ENCODE peak calls at places on chromosomes 3 and 15, in eight cellular contexts. W is upper lobe of left lung, H is endodermal cell, G is testis, L is astrocyte of the spinal cord, B is AG10803, A is A549, Y is NB4. N is an unnamed sample.

GRCh38 chr15:68372291-68372811 is 59.6 kb downstream of the ITGA11 start:
- DNase-seq in A (peak; percentile 46), H (peak; percentile 88), Y (peak; percentile 30), B (no peak), W (peak; percentile 52), G (peak; percentile 42), L (peak; percentile 52), N (no peak)

GRCh38 chr15:43958894-43959330 is 132.1 kb downstream of the WDR76 start:
- DNase-seq in A (peak; percentile 7), L (peak; percentile 76), H (no peak), B (peak; percentile 88), W (no peak), Y (no peak), G (no peak), N (peak; percentile 86)

GRCh38 chr15:93759626-93760025 is 471.7 kb upstream of the MCTP2 start:
- DNase-seq in A (no peak), B (no peak), W (no peak), G (no peak), L (no peak), H (no peak), Y (no peak), N (no peak)

GRCh38 chr3:149536429-149536828 is 61.9 kb downstream of the TM4SF4 start:
- DNase-seq in H (peak; percentile 80), A (peak; percentile 55), W (peak; percentile 85), B (peak; percentile 64), G (peak; percentile 65), L (peak; percentile 75), Y (no peak), N (peak; percentile 46)

GRCh38 chr3:94349310-94349848 is 286.5 kb downstream of the NSUN3 start:
- DNase-seq in B (no peak), A (no peak), G (no peak), L (no peak), Y (no peak), W (no peak), H (peak; percentile 53), N (no peak)

GRCh38 chr3:42120866-42121265 is 29.7 kb downstream of the TRAK1 start:
- DNase-seq in Y (no peak), L (no peak), A (no peak), W (no peak), B (peak; percentile 36), G (no peak), H (no peak), N (no peak)

GRCh38 chr3:55094691-55095090 is 166.8 kb upstream of the LRTM1 start:
- DNase-seq in G (no peak), Y (no peak), H (no peak), W (no peak), A (no peak), L (no peak), B (peak; percentile 70), N (no peak)

GRCh38 chr3:58214484-58215316 is 3.9 kb upstream of the DNASE1L3 start:
- DNase-seq in W (no peak), G (no peak), H (peak; percentile 72), Y (no peak), L (no peak), A (peak; percentile 31), B (peak; percentile 39), N (peak; percentile 17)

GRCh38 chr3:70911719-70912118 is 599.3 kb upstream of the MDFIC2 start:
- DNase-seq in G (no peak), Y (no peak), W (no peak), H (no peak), L (no peak), B (no peak), A (no peak), N (no peak)

GRCh38 chr3:11546657-11547302 is 96.9 kb downstream of the VGLL4 start:
- DNase-seq in L (no peak), W (no peak), B (no peak), Y (no peak), H (no peak), A (no peak), G (no peak), N (no peak)

GRCh38 chr3:16305121-16305541 is 40.1 kb downstream of the OXNAD1 start:
- DNase-seq in L (no peak), Y (no peak), B (no peak), A (no peak), H (no peak), G (no peak), W (no peak), N (no peak)

GRCh38 chr3:11371758-11372157 is 99.6 kb downstream of the ATG7 start:
- DNase-seq in L (no peak), B (no peak), G (peak; percentile 48), H (no peak), W (no peak), A (no peak), Y (no peak), N (no peak)

GRCh38 chr15:69794643-69795461 is 302.9 kb downstream of the TLE3 start:
- DNase-seq in Y (no peak), A (no peak), G (peak; percentile 64), B (peak; percentile 68), L (peak; percentile 65), H (peak; percentile 65), W (no peak), N (peak; percentile 12)

GRCh38 chr15:38531509-38531908 is 33.1 kb downstream of the RASGRP1 start:
- DNase-seq in H (no peak), Y (peak; percentile 24), W (no peak), G (peak; percentile 22), A (no peak), B (peak; percentile 56), L (peak; percentile 36), N (peak; percentile 47)

GRCh38 chr3:187739561-187740445 is 5.5 kb downstream of the BCL6 start:
- DNase-seq in A (peak; percentile 83), B (peak; percentile 90), L (peak; percentile 97), Y (peak; percentile 76), G (peak; percentile 87), H (peak; percentile 94), W (peak; percentile 97), N (peak; percentile 86)

DNA sequence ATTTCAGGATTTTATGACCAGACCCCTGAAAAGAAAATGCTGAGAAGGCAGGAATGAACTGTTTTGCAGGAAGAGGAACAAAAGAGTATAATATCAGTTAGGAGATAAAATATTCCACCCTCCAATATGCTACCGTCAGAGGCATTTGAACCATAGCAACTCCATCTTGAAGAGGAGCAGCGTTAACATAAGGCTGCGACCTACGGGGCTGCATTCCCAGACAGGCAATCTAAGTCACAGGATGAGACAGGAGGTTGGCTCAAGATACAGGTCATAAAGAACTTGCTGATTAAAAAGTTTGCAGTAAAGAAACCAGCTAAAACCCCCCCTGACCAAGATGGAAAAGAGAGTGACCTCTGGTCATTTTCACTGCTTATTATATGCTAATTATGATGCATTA is 22.9 kb downstream of the CCDC39 start:
- DNase-seq in A (no peak), H (no peak), Y (no peak), B (no peak), L (no peak), G (no peak), W (no peak), N (no peak)
- H3K4me3 ChIP-seq in A (no peak overlapping the region), H (no peak overlapping the region), Y (no peak overlapping the region), B (no peak overlapping the region), L (no peak overlapping the region), G (no peak overlapping the region), W (no peak overlapping the region), N (no peak overlapping the region)

GRCh38 chr3:122464659-122465058 is 48.8 kb upstream of the WDR5B start:
- DNase-seq in L (no peak), Y (no peak), B (no peak), A (no peak), W (no peak), G (no peak), H (no peak), N (no peak)

GRCh38 chr3:122461834-122462233 is 46.0 kb upstream of the WDR5B start:
- DNase-seq in W (no peak), H (no peak), B (no peak), Y (no peak), A (no peak), L (no peak), G (no peak), N (no peak)

GRCh38 chr3:122457706-122458105 is 41.8 kb upstream of the WDR5B start:
- DNase-seq in Y (no peak), W (no peak), L (no peak), G (no peak), B (no peak), A (no peak), H (no peak), N (no peak)

GRCh38 chr3:122456074-122456473 is 40.2 kb upstream of the WDR5B start:
- DNase-seq in W (no peak), H (no peak), G (no peak), Y (no peak), B (no peak), A (no peak), L (no peak), N (no peak)

GRCh38 chr3:122458992-122459391 is 43.1 kb upstream of the WDR5B start:
- DNase-seq in H (no peak), W (no peak), Y (peak; percentile 12), G (no peak), B (peak; percentile 73), A (peak; percentile 62), L (peak; percentile 72), N (peak; percentile 35)
- TF ChIP-seq CTCF in H (peak; percentile 76), W (no peak), Y (no peak), G (peak; percentile 16), B (peak; percentile 62), A (peak; percentile 76), L (peak; percentile 42), N (no peak)

DNA sequence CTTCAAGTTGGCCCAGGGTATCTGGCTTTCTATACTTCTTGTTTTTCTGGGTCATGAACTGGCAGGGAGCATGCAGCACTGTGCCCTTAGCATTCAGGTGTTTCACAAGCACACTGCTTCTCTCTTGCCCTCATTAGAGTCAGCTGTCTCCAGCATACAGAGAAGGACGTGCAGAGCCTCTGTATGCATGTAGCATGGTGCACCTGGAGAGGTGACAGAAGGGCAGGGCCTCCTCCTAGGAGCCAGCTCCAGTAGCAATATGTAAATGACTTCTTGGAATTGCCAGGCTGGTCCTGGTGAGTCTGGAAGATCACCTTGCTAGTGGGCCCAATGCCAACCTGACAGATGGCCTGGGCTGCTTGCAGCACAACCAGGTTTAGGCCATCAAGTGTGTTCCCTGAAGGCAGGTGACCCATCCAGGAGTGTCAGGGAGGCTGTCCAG is 44.8 kb upstream of the ATP2C1 start:
- DNase-seq in G (peak; percentile 20), A (no peak), B (no peak), H (no peak), Y (peak; percentile 82), L (no peak), W (no peak), N (no peak)
- H3K4me3 ChIP-seq in G (no peak overlapping the region), A (no peak overlapping the region), B (no peak overlapping the region), H (no peak overlapping the region), Y (peak overlapping the region; percentile 87), L (no peak overlapping the region), W (no peak overlapping the region), N (no peak overlapping the region)

GRCh38 chr3:25897019-25897418 is 107.1 kb downstream of the OXSM start:
- DNase-seq in Y (peak; percentile 48), A (peak; percentile 59), L (no peak), W (no peak), B (no peak), G (peak; percentile 43), H (peak; percentile 86), N (no peak)
- TF ChIP-seq CTCF in Y (peak; percentile 43), A (peak; percentile 49), L (peak; percentile 13), W (no peak), B (no peak), G (no peak), H (peak; percentile 92), N (peak; percentile 8)

DNA sequence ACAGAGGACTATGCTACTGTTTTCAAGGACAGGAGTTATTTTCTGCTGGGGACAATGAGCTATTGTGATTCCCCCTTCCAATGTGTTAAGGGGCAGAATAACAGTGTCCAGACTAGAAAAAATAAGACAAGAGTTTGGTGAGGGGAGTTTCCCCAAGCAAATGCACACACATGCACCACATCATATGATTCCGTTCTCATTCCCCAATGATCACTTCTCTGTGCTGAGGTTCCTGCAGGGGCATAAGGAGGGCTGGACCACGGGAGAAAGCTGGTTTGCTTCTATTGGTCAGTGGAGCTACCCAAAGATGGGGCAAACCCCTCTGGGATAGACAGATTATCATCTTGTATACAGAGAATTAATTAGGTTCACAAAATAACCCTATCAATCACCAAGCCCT is 80.6 kb downstream of the RBPMS2 start:
- DNase-seq in A (no peak), B (no peak), W (no peak), G (no peak), Y (no peak), L (no peak), H (no peak), N (no peak)
- H3K4me3 ChIP-seq in A (no peak overlapping the region), B (no peak overlapping the region), W (no peak overlapping the region), G (no peak overlapping the region), Y (no peak overlapping the region), L (no peak overlapping the region), H (no peak overlapping the region), N (no peak overlapping the region)

N was measured in foreskin fibroblast.